ENCODE peak calls at places on chromosomes 5 and 9, in five cellular contexts. T is H1, A is HCT116, F is HepG2, I is GM12878. B is an unnamed sample.

GRCh38 chr5:127785098-127785927 is 82.1 kb downstream of the CCDC192 start:
- DNase-seq in I (peak; percentile 16), A (no peak), F (no peak), T (no peak), B (no peak)

GRCh38 chr5:177447066-177447610 is 524 bp downstream of the PRR7 start:
- DNase-seq in F (no peak), I (no peak), T (no peak), A (no peak), B (peak; percentile 81)

GRCh38 chr5:57598756-57599155 is 116.1 kb upstream of the ACTBL2 start:
- DNase-seq in F (no peak), I (no peak), A (peak; percentile 0), T (no peak), B (no peak)

GRCh38 chr5:35089688-35090314 is 42.1 kb upstream of the AGXT2 start:
- DNase-seq in I (peak; percentile 28), T (peak; percentile 29), A (peak; percentile 21), F (peak; percentile 64), B (peak; percentile 51)

GRCh38 chr9:94017939-94018531 is 62.9 kb upstream of the BARX1 start:
- DNase-seq in A (no peak), I (no peak), T (no peak), F (no peak), B (no peak)

GRCh38 chr5:115391780-115392179 is 95.3 kb upstream of the CCDC112 start:
- DNase-seq in A (no peak), F (no peak), I (no peak), T (no peak), B (no peak)

GRCh38 chr9:16459421-16460148 is 410.9 kb downstream of the BNC2 start:
- DNase-seq in A (no peak), I (no peak), F (no peak), T (no peak), B (no peak)

GRCh38 chr9:463455-464125 is 248.9 kb downstream of the DOCK8 start:
- DNase-seq in F (peak; percentile 47), T (no peak), A (no peak), I (no peak), B (no peak)

GRCh38 chr5:137440800-137441199 is 58.3 kb downstream of the SPOCK1 start:
- DNase-seq in T (no peak), A (no peak), I (no peak), F (no peak), B (no peak)

GRCh38 chr5:137438932-137439331 is 60.2 kb downstream of the SPOCK1 start:
- DNase-seq in A (no peak), I (no peak), T (no peak), F (no peak), B (no peak)

GRCh38 chr5:137442660-137443059 is 56.5 kb downstream of the SPOCK1 start:
- DNase-seq in I (no peak), T (no peak), A (no peak), F (no peak), B (no peak)

GRCh38 chr5:137439645-137440044 is 59.5 kb downstream of the SPOCK1 start:
- DNase-seq in F (no peak), A (no peak), T (no peak), I (no peak), B (no peak)
- H3K4me3 ChIP-seq in F (no peak overlapping the region), A (no peak overlapping the region), T (no peak overlapping the region), I (no peak overlapping the region), B (no peak overlapping the region)

GRCh38 chr5:149251546-149251945 is 20.1 kb upstream of the AFAP1L1 start:
- DNase-seq in F (no peak), T (no peak), I (no peak), A (no peak), B (no peak)
- TF ChIP-seq SRF in F (no peak), T (no peak), I (no peak), A (no peak), B (no peak)

GRCh38 chr5:180343110-180343845 is 9.9 kb downstream of the GFPT2 start:
- DNase-seq in A (no peak), I (no peak), F (no peak), T (peak; percentile 51), B (no peak)

GRCh38 chr5:180345781-180346180 is 7.4 kb downstream of the GFPT2 start:
- DNase-seq in I (no peak), T (no peak), A (no peak), F (no peak), B (no peak)

GRCh38 chr5:180344393-180344999 is 8.6 kb downstream of the GFPT2 start:
- DNase-seq in I (no peak), A (no peak), F (no peak), T (no peak), B (no peak)

GRCh38 chr5:180345186-180345585 is 8.0 kb downstream of the GFPT2 start:
- DNase-seq in A (no peak), I (no peak), F (no peak), T (no peak), B (no peak)

DNA sequence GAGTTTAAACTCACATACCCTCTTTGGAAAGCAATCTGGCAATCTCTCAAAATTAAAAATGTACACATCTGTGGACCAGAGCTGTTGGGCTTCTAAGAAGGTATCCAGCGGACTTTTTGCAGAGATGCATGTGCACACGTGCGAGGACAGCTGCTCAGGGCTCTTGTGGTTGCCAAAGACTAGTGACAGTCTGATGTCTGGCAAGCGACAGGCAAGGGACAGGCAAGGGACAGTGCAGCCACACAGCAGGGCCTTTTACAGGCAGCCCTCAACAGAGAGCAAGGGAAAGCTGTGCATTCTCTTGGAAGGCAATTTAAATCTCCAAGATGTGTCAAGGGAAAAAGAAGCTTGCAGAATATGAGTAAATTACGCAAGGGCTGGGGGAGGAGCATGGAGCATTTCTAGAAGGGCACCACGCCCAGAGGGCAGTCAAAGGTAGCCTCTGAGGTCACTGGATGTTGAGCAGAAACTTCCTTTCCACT is 9.2 kb downstream of the GFPT2 start:
- DNase-seq in F (no peak), T (no peak), A (no peak), I (no peak), B (no peak)
- H3K4me3 ChIP-seq in F (no peak overlapping the region), T (no peak overlapping the region), A (no peak overlapping the region), I (no peak overlapping the region), B (no peak overlapping the region)

DNA sequence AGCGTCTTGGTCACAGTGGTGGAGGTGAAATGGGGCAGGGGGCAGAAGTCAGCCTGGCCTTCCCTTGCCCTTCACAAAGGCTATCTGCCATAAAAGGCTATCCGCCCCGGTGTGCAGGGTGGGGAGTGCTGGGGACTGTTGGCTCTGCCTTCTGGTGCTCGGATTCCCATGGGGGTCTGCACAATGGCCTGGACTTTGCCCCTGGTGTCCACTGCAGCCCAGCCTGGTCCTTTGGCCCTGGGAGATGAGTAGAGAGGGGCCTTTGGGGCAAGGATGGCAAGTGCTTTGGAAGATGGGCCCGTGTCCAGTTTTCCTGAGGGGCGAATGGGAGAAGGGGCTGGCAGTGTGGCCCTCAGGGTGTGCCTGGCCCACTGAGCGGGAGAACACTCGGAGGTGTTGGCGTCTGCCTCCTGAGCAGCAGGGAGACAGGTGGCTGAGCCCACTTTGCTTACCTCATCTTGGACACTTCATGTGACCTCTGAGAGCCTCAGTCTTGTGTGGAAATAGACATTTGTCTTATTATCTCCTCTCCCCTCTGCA is 69.9 kb downstream of the HSPA4 start:
- DNase-seq in I (no peak), T (no peak), F (no peak), A (no peak), B (no peak)
- TF ChIP-seq SRF in I (no peak), T (no peak), F (peak; percentile 35), A (no peak), B (no peak)

GRCh38 chr9:130845254-130845653 is 10.2 kb downstream of the ABL1 start:
- DNase-seq in A (no peak), I (no peak), T (no peak), F (no peak), B (no peak)

GRCh38 chr9:130847306-130848217 is 12.5 kb downstream of the ABL1 start:
- DNase-seq in F (peak; percentile 43), I (no peak), T (no peak), A (no peak), B (peak; percentile 66)

GRCh38 chr9:130844028-130844427 is 9.0 kb downstream of the ABL1 start:
- DNase-seq in A (no peak), I (no peak), T (no peak), F (no peak), B (peak; percentile 90)

GRCh38 chr9:130846487-130847305 is 11.6 kb downstream of the ABL1 start:
- DNase-seq in T (no peak), A (no peak), F (no peak), I (no peak), B (no peak)

GRCh38 chr9:130845901-130846381 is 10.9 kb downstream of the ABL1 start:
- DNase-seq in T (no peak), A (no peak), I (no peak), F (no peak), B (peak; percentile 98)
- H3K4me3 ChIP-seq in T (no peak overlapping the region), A (no peak overlapping the region), I (no peak overlapping the region), F (no peak overlapping the region), B (no peak overlapping the region)

GRCh38 chr5:94463739-94464138 is 154.7 kb downstream of the KIAA0825 start:
- DNase-seq in A (no peak), T (no peak), F (no peak), I (no peak), B (no peak)
- TF ChIP-seq SRF in A (no peak), T (no peak), F (no peak), I (no peak), B (no peak)

DNA sequence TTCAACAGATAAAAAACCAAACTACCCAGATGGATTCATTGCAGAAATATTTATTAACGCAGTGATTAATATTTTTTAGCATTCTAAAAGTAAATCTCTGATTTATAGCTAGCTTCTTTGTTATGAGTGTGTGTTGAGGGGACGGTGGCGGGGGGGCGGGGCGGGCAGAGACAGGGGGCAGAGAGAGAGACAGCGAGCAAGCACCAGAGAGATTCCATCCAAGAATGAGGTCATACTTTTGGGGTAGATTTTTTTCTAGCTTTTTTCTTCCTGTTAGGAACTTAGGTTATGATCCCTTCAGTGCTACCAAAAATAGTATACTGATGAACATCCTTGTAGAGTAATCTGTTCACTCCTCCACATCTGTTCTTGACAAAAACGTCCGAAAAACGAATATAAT is 500 bp upstream of the ZNF883 start:
- DNase-seq in T (no peak), I (no peak), A (no peak), F (no peak), B (no peak)
- H3K4me3 ChIP-seq in T (peak overlapping the region; percentile 62), I (no peak overlapping the region), A (no peak overlapping the region), F (peak overlapping the region; percentile 65), B (peak overlapping the region; percentile 46)